ENCODE peak calls at places on chromosome 14, in ten cellular contexts. V is CD8-positive, alpha-beta T cell; J is right lobe of liver; L is fibroblast of lung; A is WERI-Rb-1; T is uterus; G is astrocyte; D is mammary epithelial cell; C is CD8-positive, alpha-beta memory T cell; N is ovary. B is an unnamed sample. For H3K9me3, the result is how much of the 10 kb centered on the place peaks cover.

GRCh38 chr14:103724116-103724515 is 8.5 kb downstream of the ZFYVE21 start:
- DNase-seq in L (peak), C (no peak), G (peak), V (peak), D (no peak), A (no peak), N (peak), T (peak), J (no peak), B (peak)

GRCh38 chr14:21099596-21099985 is 1.1 kb upstream of the ZNF219 start:
- DNase-seq in J (no peak), V (no peak), A (no peak), L (no peak), G (no peak), T (no peak), D (no peak), C (no peak), N (no peak), B (no peak)

GRCh38 chr14:35338731-35339405 is 46.7 kb downstream of the PSMA6 start:
- DNase-seq in D (no peak), C (no peak), L (no peak), G (no peak), N (no peak), V (no peak), A (no peak), J (no peak), T (no peak), B (no peak)

GRCh38 chr14:68807148-68807600 is 14.3 kb upstream of the ZFP36L1 start:
- DNase-seq in D (no peak), L (peak), T (peak), A (no peak), V (no peak), C (no peak), G (peak), J (no peak), N (peak), B (peak)

GRCh38 chr14:65864549-65864948 is 452.0 kb downstream of the FUT8 start:
- DNase-seq in J (no peak), N (no peak), V (no peak), G (no peak), A (no peak), L (no peak), T (no peak), D (no peak), C (no peak), B (no peak)

GRCh38 chr14:73244541-73244940 is 7.2 kb downstream of the PAPLN start:
- DNase-seq in A (no peak), N (no peak), C (no peak), T (no peak), L (no peak), D (no peak), V (no peak), G (no peak), J (peak), B (no peak)

GRCh38 chr14:64539186-64539552 is 1.4 kb upstream of the HSPA2 start:
- DNase-seq in J (no peak), A (no peak), G (peak), V (no peak), N (no peak), L (peak), C (no peak), D (peak), T (no peak), B (no peak)

GRCh38 chr14:100531152-100531551 is 56.1 kb downstream of the BEGAIN start:
- DNase-seq in L (no peak), T (peak), A (peak), J (peak), N (no peak), V (no peak), G (no peak), C (no peak), D (no peak), B (no peak)

GRCh38 chr14:86654558-86655184 is 1124.7 kb downstream of the FLRT2 start:
- DNase-seq in T (peak), G (no peak), C (no peak), N (no peak), J (no peak), A (peak), V (peak), L (peak), D (peak), B (peak)

GRCh38 chr14:34081126-34081575 is 130.3 kb upstream of the EGLN3 start:
- DNase-seq in G (peak), C (no peak), L (peak), V (no peak), A (no peak), D (no peak), N (no peak), T (no peak), J (no peak), B (peak)

GRCh38 chr14:91140672-91141071 is 26.8 kb downstream of the DGLUCY start:
- DNase-seq in V (no peak), J (no peak), N (no peak), L (peak), D (peak), C (no peak), G (no peak), T (no peak), A (peak), B (no peak)

GRCh38 chr14:64760146-64760755 is 56.0 kb downstream of the PLEKHG3 start:
- DNase-seq in V (peak), D (peak), C (peak), T (no peak), L (peak), A (peak), N (peak), J (no peak), G (peak), B (peak)

GRCh38 chr14:69260246-69260978 is 454 bp downstream of the GALNT16 start:
- DNase-seq in V (no peak), D (peak), T (no peak), J (no peak), A (peak), C (no peak), G (peak), N (no peak), L (peak), B (no peak)

GRCh38 chr14:31592619-31593018 is 31.4 kb downstream of the NUBPL start:
- DNase-seq in L (peak), G (no peak), C (no peak), V (no peak), J (no peak), A (no peak), D (no peak), T (no peak), N (no peak), B (no peak)

GRCh38 chr14:51511265-51511664 is 140.4 kb upstream of the FRMD6 start:
- DNase-seq in N (no peak), A (no peak), V (no peak), G (peak), L (no peak), C (no peak), T (no peak), J (no peak), D (no peak), B (no peak)

GRCh38 chr14:72894623-72895378 is 900 bp upstream of the DPF3 start:
- DNase-seq in A (peak), L (no peak), V (no peak), J (no peak), N (no peak), T (no peak), G (no peak), D (no peak), C (peak), B (peak)

GRCh38 chr14:103890052-103890371 is 38.2 kb upstream of the TDRD9 start:
- DNase-seq in C (no peak), D (no peak), T (no peak), J (no peak), L (no peak), A (no peak), N (no peak), V (no peak), G (no peak), B (no peak)

GRCh38 chr14:57274551-57274950 is 5.8 kb downstream of the AP5M1 start:
- DNase-seq in T (no peak), V (no peak), D (no peak), L (no peak), C (no peak), G (peak), N (no peak), J (no peak), A (no peak), B (no peak)

GRCh38 chr14:75657331-75657730 is 3.3 kb downstream of the ERG28 start:
- DNase-seq in N (no peak), G (no peak), L (no peak), V (no peak), A (no peak), T (no peak), D (no peak), J (no peak), C (no peak), B (no peak)

GRCh38 chr14:85574849-85575616 is 45.1 kb downstream of the FLRT2 start:
- DNase-seq in V (no peak), J (no peak), D (no peak), C (no peak), G (no peak), A (no peak), T (no peak), L (no peak), N (no peak), B (no peak)

GRCh38 chr14:85576848-85577541 is 47.1 kb downstream of the FLRT2 start:
- DNase-seq in L (no peak), J (no peak), G (peak), A (no peak), D (no peak), C (no peak), T (no peak), N (no peak), V (no peak), B (no peak)

GRCh38 chr14:85576161-85576560 is 46.2 kb downstream of the FLRT2 start:
- DNase-seq in D (no peak), C (no peak), G (peak), L (peak), V (no peak), A (no peak), J (no peak), T (no peak), N (no peak), B (no peak)

GRCh38 chr14:85577542-85578140 is 47.7 kb downstream of the FLRT2 start:
- DNase-seq in L (no peak), T (no peak), D (no peak), N (no peak), V (no peak), C (no peak), G (no peak), A (no peak), J (no peak), B (no peak)

DNA sequence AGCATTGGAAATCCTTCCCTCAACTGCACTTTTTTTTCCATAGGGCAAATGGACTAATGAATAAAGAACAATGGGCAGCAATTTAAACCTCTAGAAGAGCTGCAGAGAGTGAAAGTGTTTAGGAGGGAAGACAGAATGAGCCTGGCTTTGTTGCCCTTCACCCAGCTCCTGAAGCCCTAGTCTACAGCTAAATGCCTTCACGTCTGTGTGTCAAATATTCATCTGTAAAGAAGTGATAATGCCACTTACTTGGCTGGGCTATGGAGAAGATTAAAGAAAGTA is 45.6 kb downstream of the FLRT2 start:
- DNase-seq in L (no peak), N (no peak), J (no peak), T (no peak), D (no peak), G (no peak), C (no peak), A (no peak), V (no peak), B (no peak)
- H3K27ac ChIP-seq in L (no peak), N (no peak), J (no peak), T (no peak), D (no peak), G (no peak), C (no peak), A (no peak), V (no peak), B (no peak)

DNA sequence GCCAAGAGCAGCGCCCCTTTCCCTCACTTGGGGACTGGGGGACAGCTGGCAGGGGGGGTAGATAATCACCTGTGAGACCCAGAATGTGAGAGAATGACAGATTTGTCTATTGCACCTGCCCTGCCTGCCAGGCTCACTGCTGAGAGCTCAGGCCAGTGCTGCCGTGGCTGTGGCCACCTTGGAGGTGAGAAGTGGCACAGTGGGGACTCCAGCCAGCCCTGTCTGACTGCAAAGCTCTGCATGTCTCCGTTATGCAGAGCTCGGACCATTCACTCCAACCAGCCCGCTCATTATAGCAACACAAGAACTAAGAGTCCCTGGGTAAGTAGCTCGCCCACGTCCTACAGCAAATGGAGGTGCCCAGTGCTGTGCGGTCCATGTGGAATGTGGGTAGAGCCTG is 88.8 kb downstream of the DICER1 start:
- DNase-seq in J (no peak), T (no peak), A (no peak), L (no peak), V (no peak), C (no peak), D (no peak), G (no peak), N (no peak), B (no peak)
- H3K9me3 ChIP-seq in J (under half), T (under half), A (under half), L (under half), V (under half), C (under half), D (under half), G (under half), N (under half), B (under half)

GRCh38 chr14:78172428-78172827 is 2.3 kb downstream of the NRXN3 start:
- DNase-seq in L (no peak), G (no peak), C (no peak), T (no peak), D (no peak), N (no peak), J (no peak), V (no peak), A (no peak), B (no peak)
- H3K4me3 ChIP-seq in L (no peak), G (no peak), C (no peak), T (no peak), D (no peak), N (no peak), J (no peak), V (no peak), A (no peak), B (no peak)

DNA sequence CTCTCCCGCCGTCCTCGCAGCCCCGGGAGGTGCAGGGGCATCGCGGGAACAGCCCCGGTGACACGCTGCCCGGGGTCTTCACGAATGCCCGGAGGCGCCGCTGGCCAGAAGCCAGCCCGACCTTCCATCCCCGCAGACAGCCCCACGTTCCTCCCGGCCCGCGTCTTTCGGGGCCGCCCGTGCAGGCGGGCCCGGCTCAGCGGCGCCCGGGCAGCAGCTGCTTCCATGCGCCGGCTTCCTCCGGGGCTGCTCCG is 801 bp upstream of the TEDC1 start:
- DNase-seq in T (no peak), N (peak), V (no peak), L (no peak), A (no peak), G (no peak), J (peak), C (no peak), D (no peak), B (peak)
- H3K27ac ChIP-seq in T (peak), N (peak), V (peak), L (peak), A (peak), G (peak), J (peak), C (peak), D (peak), B (peak)

DNA sequence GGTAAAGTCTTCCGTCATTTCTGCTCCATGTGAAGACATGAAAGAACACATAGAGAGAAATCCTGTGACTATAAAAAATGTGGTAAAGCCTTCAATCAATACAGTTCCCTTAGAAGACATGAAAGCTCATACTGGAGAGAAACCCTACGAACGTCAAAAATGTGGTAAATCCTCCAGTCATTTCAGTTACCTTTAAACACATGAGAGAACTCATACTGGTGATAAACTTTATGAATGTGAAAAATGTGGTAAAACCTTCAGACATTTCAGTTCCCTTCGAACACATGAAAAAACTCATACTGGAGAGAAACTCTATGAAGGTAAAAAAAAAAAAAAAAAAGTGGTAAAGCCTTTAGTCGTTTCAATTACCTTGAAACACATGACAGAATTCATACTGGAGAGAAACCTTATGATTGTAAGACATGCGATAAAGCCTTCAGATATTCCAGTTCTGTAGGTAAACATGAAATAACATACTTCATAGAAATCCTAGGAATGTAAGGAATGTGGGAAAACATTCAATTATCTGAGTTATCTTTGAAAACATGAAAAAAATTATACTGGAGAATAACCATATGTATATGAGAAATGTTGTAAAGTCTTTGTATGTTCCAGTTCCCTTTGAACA is 60.4 kb downstream of the MAP4K5 start:
- DNase-seq in A (no peak), V (no peak), N (no peak), D (no peak), C (no peak), T (no peak), J (no peak), G (no peak), L (no peak), B (no peak)
- H3K9me3 ChIP-seq in A (under half), V (under half), N (under half), D (under half), C (under half), T (under half), J (under half), G (under half), L (under half), B (under half)

DNA sequence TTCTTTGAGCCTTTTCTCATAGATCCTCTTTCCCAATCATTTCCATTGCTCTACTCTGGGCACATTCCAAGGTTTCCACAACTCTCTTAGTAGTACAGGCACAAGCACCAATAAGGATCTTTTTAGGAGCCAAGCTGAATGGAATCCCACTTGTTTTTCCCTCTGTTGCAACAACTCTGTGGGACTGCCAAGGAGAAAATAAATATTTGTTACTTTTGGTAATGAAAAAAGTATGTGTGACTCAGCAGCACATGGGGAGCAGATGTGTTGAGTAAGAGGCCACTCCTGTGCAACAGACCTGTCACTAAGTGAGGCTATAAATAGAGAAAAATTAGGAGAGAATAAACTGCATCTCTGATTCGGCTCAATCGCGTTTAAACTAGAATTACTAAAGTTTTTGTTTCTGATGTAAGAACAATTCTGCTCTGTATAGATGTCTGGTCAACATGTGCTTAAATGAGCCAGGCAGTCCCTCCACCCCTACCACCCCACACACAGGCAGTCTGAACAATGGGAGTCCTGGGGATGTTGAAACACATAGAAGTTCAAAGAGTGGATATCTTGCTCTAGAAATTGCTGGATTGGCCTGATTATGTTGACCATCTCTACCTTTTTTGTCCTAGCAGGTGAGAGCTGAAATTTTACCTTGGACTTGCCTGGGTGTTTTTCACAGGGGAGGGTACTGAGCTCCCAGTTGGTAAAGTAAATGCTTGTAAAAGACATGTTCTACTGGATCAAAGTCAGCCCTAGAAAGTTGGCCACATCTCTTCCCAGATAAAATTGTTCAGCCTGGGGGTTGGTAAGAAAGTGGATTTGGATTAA is 244.3 kb upstream of the NOVA1 start:
- DNase-seq in T (peak), J (no peak), L (peak), D (peak), G (peak), N (peak), C (no peak), A (no peak), V (no peak), B (no peak)
- H3K4me3 ChIP-seq in T (no peak), J (no peak), L (no peak), D (no peak), G (no peak), N (no peak), C (no peak), A (no peak), V (no peak), B (no peak)

GRCh38 chr14:53147893-53148292 is 5.2 kb downstream of the DDHD1 start:
- DNase-seq in T (no peak), V (no peak), G (no peak), L (no peak), A (no peak), C (no peak), J (no peak), N (no peak), D (no peak), B (no peak)

GRCh38 chr14:53148612-53149202 is 4.4 kb downstream of the DDHD1 start:
- DNase-seq in T (no peak), N (no peak), V (no peak), L (no peak), A (no peak), J (no peak), G (no peak), C (no peak), D (no peak), B (no peak)

GRCh38 chr14:53149656-53150319 is 3.3 kb downstream of the DDHD1 start:
- DNase-seq in D (no peak), G (no peak), T (no peak), N (no peak), J (no peak), V (no peak), C (no peak), L (no peak), A (no peak), B (no peak)

GRCh38 chr14:53146739-53147138 is 6.4 kb downstream of the DDHD1 start:
- DNase-seq in A (no peak), D (no peak), N (no peak), V (no peak), L (no peak), T (no peak), C (no peak), J (no peak), G (no peak), B (no peak)

DNA sequence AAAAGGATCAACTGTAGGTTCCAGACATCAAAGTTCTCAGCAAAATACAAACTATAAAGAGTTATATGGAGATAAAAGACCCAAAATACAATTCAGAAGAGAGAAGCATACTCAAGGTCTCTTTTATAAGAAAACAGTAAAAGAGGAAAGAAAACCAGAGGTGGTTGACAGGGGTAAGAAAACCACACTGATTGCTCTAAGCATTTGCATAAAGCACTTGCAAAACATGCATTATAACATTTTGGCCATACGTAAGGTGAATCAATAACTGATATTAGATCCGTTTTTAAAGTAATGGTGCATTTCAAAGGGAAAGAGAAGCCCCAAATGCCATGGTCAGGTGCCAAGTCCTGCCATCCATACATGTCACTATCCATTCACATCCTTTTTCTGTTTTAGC is 5.9 kb downstream of the DDHD1 start:
- DNase-seq in J (no peak), G (no peak), D (no peak), A (no peak), C (no peak), N (no peak), T (no peak), L (no peak), V (no peak), B (no peak)
- H3K27ac ChIP-seq in J (no peak), G (no peak), D (no peak), A (no peak), C (no peak), N (no peak), T (no peak), L (no peak), V (no peak), B (no peak)

GRCh38 chr14:28596336-28596735 is 170.3 kb upstream of the FOXG1 start:
- DNase-seq in N (no peak), C (no peak), D (peak), J (no peak), V (no peak), G (peak), A (no peak), T (no peak), L (peak), B (no peak)
- H3K9me3 ChIP-seq in N (under half), C (under half), D (under half), J (under half), V (under half), G (under half), A (under half), T (under half), L (under half), B (under half)

GRCh38 chr14:76760331-76761197 is 704 bp upstream of the VASH1 start:
- DNase-seq in D (no peak), V (no peak), C (no peak), T (no peak), L (no peak), A (no peak), J (no peak), G (no peak), N (no peak), B (no peak)
- H3K4me3 ChIP-seq in D (peak), V (peak), C (peak), T (peak), L (peak), A (peak), J (peak), G (peak), N (peak), B (peak)